ENCODE peak calls at places on chromosomes 7 and 10, in five cellular contexts. Q is heart right ventricle, O is sigmoid colon, K is tibial nerve, E is upper lobe of left lung. H is an unnamed sample.

GRCh38 chr7:29193316-29194205 is 1.0 kb upstream of the CHN2 start:
- DNase-seq in Q (no peak), O (no peak), K (no peak), E (no peak), H (no peak)

GRCh38 chr10:62185914-62186692 is 82.5 kb downstream of the RTKN2 start:
- DNase-seq in Q (no peak), O (no peak), K (no peak), E (no peak), H (no peak)

GRCh38 chr7:17301491-17302101 is 3.1 kb downstream of the AHR start:
- DNase-seq in Q (peak; percentile 68), O (peak; percentile 63), K (peak; percentile 91), E (no peak), H (no peak)

GRCh38 chr10:23343591-23344225 is 889 bp downstream of the C10orf67 start:
- DNase-seq in Q (peak; percentile 60), O (peak; percentile 75), K (no peak), E (peak; percentile 46), H (peak; percentile 55)

GRCh38 chr10:69345402-69345801 is 67.1 kb downstream of the HK1 start:
- DNase-seq in Q (peak; percentile 51), O (no peak), K (no peak), E (no peak), H (no peak)

GRCh38 chr7:45897042-45897690 is 8.9 kb downstream of the IGFBP1 start:
- DNase-seq in Q (no peak), O (no peak), K (no peak), E (no peak), H (no peak)

GRCh38 chr10:69734797-69735468 is 66.8 kb upstream of the COL13A1 start:
- DNase-seq in Q (no peak), O (no peak), K (no peak), E (no peak), H (no peak)

GRCh38 chr10:68829952-68830351 is 2.6 kb downstream of the STOX1 start:
- DNase-seq in Q (no peak), O (no peak), K (no peak), E (no peak), H (no peak)

GRCh38 chr10:108560488-108560887 is 1362.8 kb downstream of the XPNPEP1 start:
- DNase-seq in Q (no peak), O (no peak), K (no peak), E (no peak), H (no peak)

GRCh38 chr10:28940158-28940888 is 263.0 kb downstream of the BAMBI start:
- DNase-seq in Q (no peak), O (no peak), K (no peak), E (no peak), H (no peak)

GRCh38 chr10:118017850-118018249 is 28.9 kb downstream of the RAB11FIP2 start:
- DNase-seq in Q (no peak), O (no peak), K (no peak), E (peak; percentile 61), H (no peak)

GRCh38 chr7:46810986-46811385 is 770.9 kb downstream of the TNS3 start:
- DNase-seq in Q (no peak), O (no peak), K (no peak), E (no peak), H (no peak)

GRCh38 chr7:138625849-138626230 is 75.3 kb downstream of the SVOPL start:
- DNase-seq in Q (no peak), O (no peak), K (no peak), E (no peak), H (no peak)

GRCh38 chr10:87961314-87961713 is 97.9 kb downstream of the PTEN start:
- DNase-seq in Q (no peak), O (no peak), K (no peak), E (no peak), H (no peak)

GRCh38 chr7:47792521-47793121 is 155.6 kb downstream of the PKD1L1 start:
- DNase-seq in Q (no peak), O (no peak), K (no peak), E (no peak), H (no peak)

GRCh38 chr7:112743811-112744210 is 46.4 kb downstream of the TMEM168 start:
- DNase-seq in Q (no peak), O (no peak), K (no peak), E (peak; percentile 27), H (no peak)

GRCh38 chr7:73577627-73578341 is 595 bp downstream of the TBL2 start:
- DNase-seq in Q (no peak), O (no peak), K (peak; percentile 8), E (peak; percentile 28), H (peak; percentile 21)

GRCh38 chr10:78260675-78261074 is 227.0 kb downstream of the RPS24 start:
- DNase-seq in Q (no peak), O (no peak), K (no peak), E (no peak), H (no peak)

GRCh38 chr7:16753102-16753931 is at the start of gene TSPAN13:
- DNase-seq in Q (peak; percentile 79), O (peak; percentile 66), K (peak; percentile 13), E (peak; percentile 95), H (peak; percentile 96)

GRCh38 chr10:107129013-107129412 is 35.5 kb downstream of the SORCS1 start:
- DNase-seq in Q (no peak), O (no peak), K (no peak), E (no peak), H (no peak)

GRCh38 chr10:118423800-118424479 is 81.8 kb upstream of the FAM204A start:
- DNase-seq in Q (peak; percentile 67), O (peak; percentile 85), K (peak; percentile 73), E (peak; percentile 57), H (peak; percentile 83)

DNA sequence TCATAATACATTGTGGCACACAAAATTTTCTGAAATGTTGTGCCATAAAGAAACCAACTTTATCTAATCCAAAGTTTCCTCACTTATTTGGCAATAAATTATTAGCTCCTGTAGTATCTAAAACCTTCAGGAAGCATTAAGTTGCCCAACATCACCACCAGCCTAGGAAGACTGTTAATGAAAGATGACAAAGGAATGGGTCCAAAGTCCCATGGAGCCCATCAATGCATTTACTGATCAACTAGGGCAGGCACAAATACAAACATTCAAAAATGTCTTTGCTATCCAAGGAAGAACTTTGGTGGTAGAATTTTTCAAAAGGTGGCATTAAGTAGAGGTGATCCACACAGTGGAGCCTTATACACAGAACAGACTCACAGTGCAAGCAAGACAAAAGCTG is 4.5 kb downstream of the GRB10 start:
- DNase-seq in Q (no peak), O (no peak), K (no peak), E (no peak), H (no peak)
- H3K4me1 ChIP-seq in Q (peaks cover 56% of the 10 kb centered on the region), O (peaks cover 43% of the 10 kb centered on the region), K (peaks cover 26% of the 10 kb centered on the region), E (peaks cover 41% of the 10 kb centered on the region), H (peaks cover 8% of the 10 kb centered on the region)

DNA sequence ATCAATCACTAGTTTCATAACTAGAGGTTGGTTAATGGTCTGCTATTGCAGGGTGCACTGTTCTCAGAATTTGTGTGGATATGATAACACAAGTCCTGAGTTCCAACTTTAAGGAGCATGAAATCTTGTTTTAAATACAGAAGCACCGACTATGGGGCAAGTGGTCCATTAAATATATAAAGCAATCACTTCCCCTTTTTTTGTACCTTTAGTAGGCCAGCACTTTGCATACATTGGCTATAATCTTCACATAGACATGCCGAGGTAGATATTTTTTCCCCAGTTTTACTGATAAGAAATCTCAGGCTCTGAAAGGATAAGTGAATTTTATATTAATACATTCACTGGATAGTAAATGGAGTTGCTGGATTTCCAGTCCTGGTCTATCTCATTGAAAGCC is 286.3 kb downstream of the NRG3 start:
- DNase-seq in Q (no peak), O (no peak), K (no peak), E (no peak), H (no peak)
- H3K4me3 ChIP-seq in Q (no peak overlapping the region), O (no peak overlapping the region), K (no peak overlapping the region), E (no peak overlapping the region), H (no peak overlapping the region)

DNA sequence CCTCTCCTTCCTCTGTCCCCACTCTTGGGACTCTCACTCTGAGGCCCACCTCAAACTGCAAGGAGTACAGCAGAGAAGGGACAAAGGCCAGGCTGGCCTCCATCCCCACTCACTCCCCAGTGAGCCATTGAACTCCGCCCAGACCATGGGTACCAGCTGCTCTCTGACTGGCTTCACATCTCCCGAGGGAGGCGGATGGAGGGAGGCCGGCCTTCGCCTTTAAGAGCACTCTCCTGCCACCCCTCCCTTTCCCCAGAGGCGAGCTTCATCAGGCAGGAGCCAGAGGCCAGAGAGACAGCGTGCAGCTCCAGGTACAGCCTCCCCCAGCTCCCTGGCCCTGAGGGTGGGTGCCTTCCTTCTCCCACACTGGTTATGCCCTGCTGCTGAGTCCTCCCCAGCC is 1.8 kb upstream of the LDB3 start:
- DNase-seq in Q (no peak), O (no peak), K (no peak), E (no peak), H (no peak)
- H3K4me1 ChIP-seq in Q (peaks cover 64% of the 10 kb centered on the region), O (peaks cover 43% of the 10 kb centered on the region), K (peaks cover 12% of the 10 kb centered on the region), E (peaks cover 3% of the 10 kb centered on the region), H (no peaks in the 10 kb centered on the region)

GRCh38 chr7:4072161-4072925 is 609.8 kb upstream of the FOXK1 start:
- DNase-seq in Q (no peak), O (no peak), K (no peak), E (no peak), H (no peak)

GRCh38 chr7:4074994-4075393 is 607.1 kb upstream of the FOXK1 start:
- DNase-seq in Q (no peak), O (no peak), K (no peak), E (no peak), H (no peak)

GRCh38 chr7:4074407-4074806 is 607.7 kb upstream of the FOXK1 start:
- DNase-seq in Q (no peak), O (no peak), K (no peak), E (no peak), H (no peak)

GRCh38 chr7:4073750-4074149 is 608.3 kb upstream of the FOXK1 start:
- DNase-seq in Q (no peak), O (no peak), K (no peak), E (no peak), H (no peak)

GRCh38 chr7:4073052-4073451 is 609.0 kb upstream of the FOXK1 start:
- DNase-seq in Q (no peak), O (no peak), K (no peak), E (no peak), H (no peak)
- H3K4me3 ChIP-seq in Q (no peak overlapping the region), O (no peak overlapping the region), K (no peak overlapping the region), E (no peak overlapping the region), H (no peak overlapping the region)

DNA sequence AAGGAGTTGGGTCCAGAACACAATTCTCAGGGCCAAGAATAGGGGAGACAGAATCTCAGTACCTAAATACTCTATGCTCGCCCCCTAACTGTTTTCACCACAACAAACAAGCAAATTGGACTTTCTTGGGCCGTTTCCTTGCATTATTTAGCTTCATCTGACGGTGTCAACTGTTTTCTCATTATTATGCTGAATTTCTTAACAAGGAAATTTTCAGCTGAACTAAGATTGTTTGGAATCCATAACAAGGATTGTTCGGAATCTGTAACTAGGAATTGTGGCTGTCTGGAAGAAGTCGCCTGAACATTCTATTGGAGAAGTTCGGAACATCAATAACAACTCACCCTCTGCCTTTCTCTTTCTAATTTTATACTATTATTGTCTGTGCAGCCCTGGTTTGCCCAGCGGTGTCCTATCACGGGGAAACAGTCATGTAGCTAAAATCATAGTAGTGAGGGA is 15.5 kb upstream of the DLX6 start:
- DNase-seq in Q (no peak), O (no peak), K (no peak), E (no peak), H (no peak)
- H3K4me1 ChIP-seq in Q (no peaks in the 10 kb centered on the region), O (peaks cover 8% of the 10 kb centered on the region), K (peaks cover 27% of the 10 kb centered on the region), E (peaks cover 10% of the 10 kb centered on the region), H (no peaks in the 10 kb centered on the region)

DNA sequence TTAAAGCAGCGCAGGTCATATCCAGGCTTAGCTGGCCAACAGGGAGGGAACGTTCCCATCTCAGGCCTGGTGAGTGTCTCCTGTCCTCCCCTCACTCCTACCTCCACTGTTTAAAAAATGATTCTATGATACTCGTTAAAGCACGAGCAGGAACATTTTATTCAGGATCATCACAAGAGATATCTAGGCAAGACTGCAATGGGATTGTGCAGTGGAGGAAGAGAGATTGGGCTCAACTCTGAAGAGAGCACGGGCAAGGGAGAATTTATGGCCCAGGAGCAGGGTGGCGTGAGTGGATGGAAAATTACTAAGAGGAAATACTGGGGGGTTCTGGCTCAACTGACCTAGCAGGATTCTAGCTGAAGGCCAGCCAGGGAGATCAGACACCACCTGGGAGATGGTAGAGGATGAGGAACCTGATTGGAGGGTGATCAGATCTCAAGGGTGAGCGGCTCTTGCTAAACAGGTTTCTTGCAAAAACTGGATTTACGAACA is 9.0 kb upstream of the HSPB1 start:
- DNase-seq in Q (no peak), O (peak; percentile 82), K (no peak), E (no peak), H (no peak)
- H3K4me3 ChIP-seq in Q (no peak overlapping the region), O (peak overlapping the region; percentile 36), K (no peak overlapping the region), E (no peak overlapping the region), H (no peak overlapping the region)